ENCODE peak calls at places on chromosomes 12 and 14, in seven cellular contexts. D, G, M, F, J, T and A are unnamed samples.

GRCh38 chr12:122407208-122407607 is 15.3 kb downstream of the CLIP1 start:
- DNase-seq in M (no peak), D (no peak), T (no peak), G (no peak), J (no peak), F (no peak), A (no peak)

GRCh38 chr12:76706099-76706498 is 57.8 kb upstream of the ZDHHC17 start:
- DNase-seq in T (no peak), F (no peak), M (no peak), G (no peak), D (no peak), J (no peak), A (no peak)

GRCh38 chr14:56181666-56182065 is 63.5 kb downstream of the PELI2 start:
- DNase-seq in F (peak), T (no peak), M (no peak), J (no peak), D (no peak), G (no peak), A (no peak)

GRCh38 chr12:95216704-95217376 is 427 bp downstream of the FGD6 start:
- DNase-seq in F (no peak), G (no peak), M (no peak), T (no peak), D (peak), J (no peak), A (no peak)

GRCh38 chr12:113065126-113066007 is 8.8 kb downstream of the DTX1 start:
- DNase-seq in G (no peak), D (no peak), T (no peak), J (no peak), F (no peak), M (no peak), A (no peak)

GRCh38 chr14:59254146-59254910 is 65.9 kb downstream of the DAAM1 start:
- DNase-seq in M (peak), T (no peak), D (peak), F (peak), J (peak), G (peak), A (peak)

GRCh38 chr12:109840349-109841073 is 7.3 kb upstream of the TRPV4 start:
- DNase-seq in J (no peak), D (no peak), T (no peak), F (no peak), G (no peak), M (no peak), A (no peak)

GRCh38 chr12:79634957-79635471 is 55.8 kb downstream of the PAWR start:
- DNase-seq in J (no peak), F (no peak), T (no peak), M (no peak), G (no peak), D (no peak), A (no peak)

GRCh38 chr12:115149685-115150378 is 465.9 kb upstream of the TBX3 start:
- DNase-seq in T (no peak), D (no peak), J (no peak), M (no peak), G (no peak), F (no peak), A (no peak)

DNA sequence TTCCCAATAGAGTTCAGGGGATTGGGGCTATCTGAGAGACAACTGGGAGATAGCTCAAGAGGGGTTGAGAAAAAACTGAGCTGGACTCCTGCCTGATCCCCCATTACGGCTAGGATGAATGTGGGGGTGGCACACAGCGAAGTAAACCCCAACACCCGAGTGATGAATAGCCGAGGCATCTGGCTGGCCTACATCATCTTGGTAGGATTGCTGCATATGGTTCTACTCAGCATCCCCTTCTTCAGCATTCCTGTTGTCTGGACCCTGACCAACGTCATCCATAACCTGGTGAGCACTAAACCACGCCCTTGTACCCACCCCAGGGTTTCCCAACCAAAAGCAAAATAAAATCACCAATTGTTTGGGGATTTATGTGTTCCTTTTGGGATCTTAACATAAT is 1.0 kb downstream of the ORMDL2 start:
- DNase-seq in J (no peak), T (no peak), M (no peak), G (no peak), D (no peak), F (no peak), A (no peak)
- TF ChIP-seq POLR2A in J (no peak), T (no peak), M (no peak), G (no peak), D (no peak), F (no peak), A (no peak)

DNA sequence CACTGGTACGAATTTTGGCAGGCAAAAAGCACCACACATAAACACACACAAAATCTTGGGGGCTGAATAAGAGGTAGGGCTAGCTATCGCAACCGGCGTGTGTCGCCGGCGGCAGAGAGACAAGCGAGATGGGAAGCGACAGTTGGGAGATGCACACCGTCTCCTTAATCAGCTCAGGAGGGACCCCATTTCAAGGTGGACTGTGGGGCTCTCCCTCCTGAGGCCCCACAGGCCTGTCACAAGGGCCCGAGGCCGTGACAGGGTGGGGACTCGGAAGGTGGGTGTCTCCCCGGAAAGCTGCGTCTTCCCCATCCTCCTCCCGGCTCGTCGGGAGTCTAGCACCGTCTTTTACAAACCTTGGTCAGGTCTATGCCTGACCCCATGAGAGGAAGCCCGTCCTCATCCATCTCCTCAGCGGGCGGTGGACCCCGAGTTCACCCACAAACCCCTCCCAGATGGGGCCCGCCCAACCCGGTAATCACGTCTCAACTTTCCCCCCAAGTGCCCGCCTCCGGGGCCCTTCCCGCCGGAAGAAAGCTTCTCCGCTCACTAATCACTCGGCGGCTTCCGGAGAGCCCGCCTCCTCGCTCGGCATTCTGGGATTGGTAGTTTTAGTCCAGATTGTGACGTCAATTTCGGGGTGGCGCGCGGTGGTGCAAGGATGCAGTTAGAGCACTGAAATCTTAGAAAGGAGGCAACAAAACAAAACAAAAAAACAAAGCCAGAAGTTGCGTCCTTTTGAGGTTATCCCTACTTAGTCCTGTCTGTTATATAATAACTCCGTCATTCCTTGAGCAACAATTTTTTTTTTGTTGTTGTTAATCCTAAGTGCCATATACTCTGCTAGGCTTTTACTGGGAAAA is at the start of gene WASHC3:
- DNase-seq in D (peak), T (peak), M (peak), J (peak), G (peak), F (peak), A (peak)
- TF ChIP-seq POLR2A in D (peak), T (no peak), M (peak), J (no peak), G (peak), F (peak), A (peak)

GRCh38 chr12:26611598-26611997 is 221.4 kb downstream of the ITPR2 start:
- DNase-seq in T (no peak), F (no peak), M (no peak), D (no peak), J (no peak), G (no peak), A (no peak)
- TF ChIP-seq POLR2A in T (no peak), F (no peak), M (no peak), D (no peak), J (no peak), G (no peak), A (no peak)

DNA sequence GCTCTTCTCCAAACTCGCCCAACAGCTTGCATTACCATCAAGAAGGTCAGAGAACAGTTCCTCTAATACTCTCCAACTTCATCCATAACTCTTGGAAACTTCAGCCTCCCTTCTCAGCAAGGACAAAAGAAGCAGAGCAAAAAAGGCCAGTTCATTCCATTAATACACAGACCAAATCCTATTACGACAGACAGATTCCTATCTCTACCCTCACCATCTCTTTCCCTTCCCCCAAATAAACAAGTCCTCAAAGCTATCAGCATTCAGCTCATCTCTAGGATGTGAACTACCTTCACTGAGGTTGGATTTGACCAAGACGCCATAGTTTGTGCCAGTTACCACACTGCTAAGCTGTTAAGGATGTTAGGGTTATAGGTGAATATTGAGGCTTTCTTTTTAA is 25.2 kb downstream of the SINHCAF start:
- DNase-seq in G (no peak), J (no peak), M (no peak), D (no peak), F (no peak), T (no peak), A (no peak)
- TF ChIP-seq POLR2A in G (no peak), J (no peak), M (no peak), D (no peak), F (no peak), T (no peak), A (no peak)

GRCh38 chr12:124384299-124384894 is 89.5 kb downstream of the RFLNA start:
- DNase-seq in T (no peak), M (no peak), J (no peak), G (no peak), F (no peak), D (no peak), A (no peak)
- TF ChIP-seq POLR2A in T (no peak), M (no peak), J (no peak), G (no peak), F (no peak), D (no peak), A (no peak)

GRCh38 chr12:49059063-49059384 is 1.6 kb downstream of the KMT2D start:
- DNase-seq in G (no peak), F (no peak), D (no peak), J (no peak), T (no peak), M (no peak), A (no peak)

GRCh38 chr12:49061157-49061650 is 610 bp upstream of the KMT2D start:
- DNase-seq in F (no peak), J (no peak), D (no peak), M (no peak), T (no peak), G (no peak), A (no peak)

GRCh38 chr12:49060237-49061156 is at the start of gene KMT2D:
- DNase-seq in T (peak), F (peak), M (peak), G (peak), D (peak), J (peak), A (peak)

GRCh38 chr12:49058366-49059062 is 2.1 kb downstream of the KMT2D start:
- DNase-seq in J (no peak), M (no peak), G (no peak), T (no peak), D (no peak), F (no peak), A (no peak)

GRCh38 chr12:49059385-49060232 is 985 bp downstream of the KMT2D start:
- DNase-seq in F (no peak), T (no peak), M (no peak), D (peak), G (peak), J (no peak), A (no peak)
- TF ChIP-seq POLR2A in F (no peak), T (no peak), M (no peak), D (no peak), G (no peak), J (no peak), A (no peak)

DNA sequence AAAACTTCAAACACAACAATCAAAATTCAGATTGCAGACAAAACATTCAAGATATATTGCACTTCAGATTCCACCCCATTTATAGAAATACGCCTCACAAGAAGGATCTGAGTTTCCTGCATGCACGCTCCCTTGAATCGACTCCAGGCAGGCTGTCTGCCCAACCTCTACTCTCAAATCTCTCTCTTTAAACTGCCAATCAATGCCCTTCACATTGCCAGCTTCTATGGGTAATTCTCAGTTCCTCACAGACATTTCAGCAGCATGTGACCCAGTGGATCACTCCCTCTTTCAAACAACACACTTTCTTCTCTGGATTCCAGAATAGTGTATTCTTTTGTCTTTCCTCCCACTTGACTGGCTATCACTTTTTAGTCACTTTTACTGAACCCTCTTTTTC is 184.1 kb downstream of the PRKD1 start:
- DNase-seq in D (no peak), G (no peak), T (no peak), F (no peak), M (no peak), J (no peak), A (peak)
- TF ChIP-seq POLR2A in D (no peak), G (no peak), T (no peak), F (no peak), M (no peak), J (no peak), A (no peak)

GRCh38 chr12:66196806-66197205 is 7.8 kb downstream of the IRAK3 start:
- DNase-seq in D (no peak), J (no peak), F (no peak), T (no peak), M (no peak), G (no peak), A (no peak)
- TF ChIP-seq POLR2A in D (no peak), J (no peak), F (no peak), T (no peak), M (no peak), G (no peak), A (no peak)